ENCODE peak calls at places on chromosome 2, in six cellular contexts. O, Z, L, F, T and Y are unnamed samples.

GRCh38 chr2:188353282-188353681 is 61.6 kb downstream of the GULP1 start:
- DNase-seq in O (no peak), Z (no peak), L (no peak), F (no peak), T (no peak), Y (no peak)

GRCh38 chr2:2657121-2657962 is 326.3 kb upstream of the MYT1L start:
- DNase-seq in O (no peak), Z (no peak), L (no peak), F (no peak), T (no peak), Y (no peak)

GRCh38 chr2:33765122-33765521 is 166.0 kb upstream of the FAM98A start:
- DNase-seq in O (no peak), Z (no peak), L (no peak), F (no peak), T (no peak), Y (peak; percentile 10)

GRCh38 chr2:236894791-236895190 is 190.9 kb upstream of the COPS8 start:
- DNase-seq in O (no peak), Z (no peak), L (no peak), F (no peak), T (no peak), Y (no peak)

GRCh38 chr2:172227719-172228118 is 125.0 kb upstream of the DLX2 start:
- DNase-seq in O (no peak), Z (no peak), L (no peak), F (no peak), T (no peak), Y (no peak)

GRCh38 chr2:133266075-133266925 is 302.0 kb downstream of the NCKAP5 start:
- DNase-seq in O (no peak), Z (no peak), L (no peak), F (peak; percentile 19), T (no peak), Y (peak; percentile 43)

GRCh38 chr2:53475766-53476165 is 291.8 kb upstream of the CHAC2 start:
- DNase-seq in O (no peak), Z (no peak), L (no peak), F (no peak), T (no peak), Y (no peak)

GRCh38 chr2:15040429-15041084 is 408.0 kb downstream of the LRATD1 start:
- DNase-seq in O (no peak), Z (no peak), L (no peak), F (no peak), T (no peak), Y (no peak)

GRCh38 chr2:30706534-30707303 is 100.5 kb downstream of the CAPN13 start:
- DNase-seq in O (peak; percentile 86), Z (peak; percentile 62), L (peak; percentile 65), F (peak; percentile 66), T (peak; percentile 73), Y (peak; percentile 72)
- TF ChIP-seq CTCF in O (peak; percentile 62), Z (peak; percentile 86), L (peak; percentile 91), F (peak; percentile 86), T (peak; percentile 71), Y (peak; percentile 56)

DNA sequence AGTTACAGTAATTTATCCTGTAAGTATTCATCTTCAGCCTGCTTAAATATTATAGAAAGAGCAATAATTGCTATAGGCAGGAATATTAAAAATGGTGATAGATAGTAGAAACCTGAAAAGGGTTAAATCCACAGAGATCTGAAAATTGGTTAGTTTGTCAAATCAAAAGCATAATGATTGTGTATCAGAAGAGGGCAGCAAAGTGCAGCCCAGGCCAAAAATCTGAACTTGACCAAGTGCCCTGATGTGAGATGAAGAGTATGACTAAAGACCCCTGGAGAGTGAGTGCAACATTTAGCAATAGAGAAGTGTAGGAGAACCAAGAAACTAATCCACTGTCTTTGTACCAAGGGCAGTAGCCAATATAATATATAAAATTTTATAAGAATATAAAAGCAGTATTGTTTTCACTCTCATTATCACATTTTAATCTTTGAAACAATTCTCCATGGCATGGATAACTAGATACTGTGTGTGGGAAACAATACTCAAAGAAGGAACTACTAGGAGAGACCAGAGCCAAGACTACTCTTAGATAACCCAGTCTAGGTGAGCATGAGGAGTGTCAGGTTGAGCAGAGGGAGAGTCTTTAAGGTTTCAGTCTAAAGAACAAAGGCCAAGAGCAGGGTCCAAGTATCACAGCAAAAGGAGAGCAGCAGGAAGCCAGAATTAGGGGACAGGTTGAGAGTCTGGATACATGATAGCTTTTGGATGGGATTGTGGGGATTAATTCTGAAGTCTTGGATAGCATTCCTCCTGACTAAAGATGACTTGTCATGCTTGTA is 148.7 kb downstream of the CALCRL start:
- DNase-seq in O (no peak), Z (no peak), L (peak; percentile 58), F (peak; percentile 12), T (no peak), Y (peak; percentile 8)
- TF ChIP-seq CTCF in O (peak; percentile 11), Z (no peak), L (peak; percentile 45), F (peak; percentile 53), T (no peak), Y (no peak)

DNA sequence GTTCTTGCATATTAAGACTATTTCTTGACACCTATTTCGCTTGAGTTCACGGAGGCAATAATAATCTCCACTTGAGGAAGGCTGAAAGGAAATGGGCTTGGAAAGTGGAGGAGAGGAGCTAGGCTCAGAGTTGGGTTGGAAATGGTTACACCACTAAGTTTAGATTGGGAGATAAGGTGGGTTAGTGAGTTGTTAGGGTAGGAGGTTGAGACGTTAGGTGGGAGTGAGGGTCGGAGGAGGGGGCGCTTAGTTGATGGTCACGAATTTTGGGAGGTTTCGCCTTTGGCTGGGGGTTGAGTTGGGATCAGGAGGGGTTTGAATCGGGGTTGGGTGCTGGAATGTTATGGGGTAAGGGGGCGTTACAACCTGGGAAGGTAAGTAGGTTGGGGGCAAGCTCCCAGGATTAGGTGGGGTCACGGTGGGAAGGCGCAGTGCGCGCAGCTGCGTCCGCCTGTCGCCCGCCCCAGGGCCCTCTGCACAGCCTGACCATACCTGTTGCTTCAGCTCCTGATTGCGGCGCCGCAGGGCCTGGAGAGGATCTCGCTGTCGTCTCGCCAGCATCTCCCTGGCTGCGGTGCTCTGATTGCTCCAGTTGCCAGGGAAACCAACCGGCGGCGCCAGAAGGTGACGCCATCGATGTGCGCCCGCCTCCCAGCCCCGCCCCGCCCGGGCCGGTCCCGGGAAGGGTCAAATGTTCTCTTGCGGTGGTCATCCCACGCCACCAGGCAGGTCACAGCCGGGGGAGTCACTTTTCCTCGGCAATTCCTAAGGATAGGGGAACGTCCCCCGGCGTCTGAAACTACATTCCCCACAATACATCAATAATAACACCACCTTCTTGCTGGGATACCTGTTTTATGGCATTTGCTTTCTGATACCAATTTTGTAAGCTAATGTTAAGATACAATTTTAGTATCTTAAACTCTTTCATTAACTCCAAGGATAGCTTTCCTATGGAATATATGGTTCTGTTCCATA is at the start of gene NPHP1:
- DNase-seq in O (peak; percentile 95), Z (peak; percentile 95), L (peak; percentile 88), F (peak; percentile 94), T (peak; percentile 87), Y (peak; percentile 93)
- TF ChIP-seq CTCF in O (no peak), Z (no peak), L (no peak), F (no peak), T (no peak), Y (no peak)

DNA sequence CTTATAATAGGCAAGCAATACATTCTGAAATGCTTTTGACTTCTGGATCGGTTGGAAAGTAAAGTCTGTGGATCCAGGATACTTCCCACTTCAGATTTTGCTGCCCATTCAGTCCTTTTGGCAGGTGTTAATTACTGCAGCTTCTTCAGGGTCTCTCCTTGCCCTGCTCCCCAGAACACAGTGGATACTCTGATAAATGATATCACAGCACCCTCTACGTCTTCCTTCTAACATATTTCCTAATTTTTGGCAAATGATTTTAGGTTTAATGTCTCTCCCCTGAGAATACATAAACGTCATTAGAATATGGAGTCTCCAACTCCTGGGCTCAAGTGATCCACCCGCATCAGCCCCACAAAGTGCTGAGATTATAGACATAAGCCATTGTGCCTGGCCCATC is 249.8 kb downstream of the NYAP2 start:
- DNase-seq in O (no peak), Z (no peak), L (no peak), F (no peak), T (no peak), Y (no peak)
- TF ChIP-seq CTCF in O (no peak), Z (no peak), L (no peak), F (no peak), T (no peak), Y (no peak)

GRCh38 chr2:185279999-185280398 is 458.6 kb upstream of the FSIP2 start:
- DNase-seq in O (no peak), Z (no peak), L (peak; percentile 9), F (no peak), T (no peak), Y (no peak)
- TF ChIP-seq CTCF in O (peak; percentile 15), Z (no peak), L (peak; percentile 9), F (peak; percentile 45), T (no peak), Y (peak; percentile 74)